ENCODE peak calls at places on chromosomes 7 and 10, in five cellular contexts. V, Z, B, M and F are unnamed samples.

GRCh38 chr10:14556285-14556956 is 218.3 kb downstream of the FAM107B start:
- DNase-seq in B (peak; percentile 59), V (peak; percentile 56), M (no peak), Z (no peak), F (no peak)

GRCh38 chr10:124221356-124222297 is 128.2 kb upstream of the CHST15 start:
- DNase-seq in V (no peak), M (peak; percentile 73), B (peak; percentile 21), Z (peak; percentile 29), F (peak; percentile 36)

GRCh38 chr10:2772791-2773644 is 294.3 kb upstream of the PFKP start:
- DNase-seq in B (no peak), M (no peak), V (no peak), Z (no peak), F (no peak)

GRCh38 chr10:13102002-13102794 is 2.2 kb downstream of the OPTN start:
- DNase-seq in Z (no peak), M (no peak), B (no peak), V (peak; percentile 31), F (peak; percentile 48)

GRCh38 chr10:43258032-43258921 is 8.6 kb downstream of the RASGEF1A start:
- DNase-seq in V (no peak), Z (no peak), B (no peak), M (no peak), F (no peak)

GRCh38 chr10:71323407-71323806 is 4.3 kb downstream of the SLC29A3 start:
- DNase-seq in Z (no peak), V (no peak), B (peak; percentile 28), M (no peak), F (peak; percentile 54)

GRCh38 chr10:69875856-69876255 is 74.2 kb downstream of the COL13A1 start:
- DNase-seq in B (no peak), M (no peak), Z (no peak), V (no peak), F (no peak)

GRCh38 chr10:103281753-103282152 is 4.8 kb downstream of the INA start:
- DNase-seq in V (peak; percentile 65), Z (no peak), B (no peak), M (no peak), F (peak; percentile 12)

GRCh38 chr10:4687397-4687796 is 138.6 kb upstream of the AKR1E2 start:
- DNase-seq in Z (no peak), V (no peak), M (no peak), B (no peak), F (no peak)

GRCh38 chr7:103048833-103049232 is 25.8 kb downstream of the FBXL13 start:
- DNase-seq in B (no peak), Z (no peak), V (no peak), M (peak; percentile 32), F (no peak)

GRCh38 chr10:131779661-131780394 is 121.0 kb upstream of the PPP2R2D start:
- DNase-seq in V (no peak), Z (no peak), M (no peak), B (no peak), F (no peak)

GRCh38 chr10:116671274-116671926 is 50.6 kb downstream of the PNLIPRP2 start:
- DNase-seq in B (no peak), V (no peak), M (no peak), Z (no peak), F (peak; percentile 69)

GRCh38 chr10:47318706-47319105 is 3.5 kb upstream of the GDF2 start:
- DNase-seq in Z (no peak), V (no peak), B (no peak), M (no peak), F (no peak)

GRCh38 chr7:116461500-116461899 is 38.0 kb upstream of the CAV2 start:
- DNase-seq in B (no peak), Z (no peak), V (no peak), M (no peak), F (no peak)
- TF ChIP-seq CTCF in B (peak; percentile 11), Z (no peak), V (no peak), M (no peak), F (peak; percentile 32)

GRCh38 chr7:31569528-31569927 is 55.6 kb downstream of the ITPRID1 start:
- DNase-seq in Z (no peak), B (no peak), V (no peak), M (no peak), F (no peak)
- TF ChIP-seq CTCF in Z (no peak), B (no peak), V (no peak), M (no peak), F (no peak)

DNA sequence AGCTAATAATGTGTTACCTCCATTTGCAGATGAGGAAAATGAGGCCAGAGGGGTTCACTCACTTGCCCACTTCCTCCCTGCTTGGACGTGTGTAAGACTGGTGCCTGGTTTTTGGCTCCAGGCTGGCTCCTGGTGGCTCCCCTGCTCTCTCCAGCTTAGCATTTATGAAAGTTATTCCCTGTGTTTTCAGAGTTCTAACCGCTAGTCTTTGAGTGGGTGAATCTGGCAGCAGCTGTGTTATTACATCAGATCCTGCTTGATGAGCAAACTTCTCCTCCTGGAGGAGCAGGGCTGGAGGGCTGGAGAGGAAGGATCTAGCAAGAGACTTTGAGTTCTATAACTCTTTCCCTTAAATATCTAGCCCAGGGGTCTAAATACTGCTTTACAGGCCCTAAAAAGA is 80.9 kb upstream of the AGBL3 start:
- DNase-seq in M (peak; percentile 91), B (peak; percentile 21), V (peak; percentile 62), Z (no peak), F (peak; percentile 94)
- TF ChIP-seq CTCF in M (peak; percentile 51), B (no peak), V (peak; percentile 20), Z (no peak), F (peak; percentile 59)

GRCh38 chr7:42115795-42116194 is 121.2 kb downstream of the GLI3 start:
- DNase-seq in Z (no peak), M (no peak), B (no peak), V (no peak), F (no peak)
- TF ChIP-seq CTCF in Z (no peak), M (no peak), B (no peak), V (no peak), F (no peak)